ENCODE peak calls at places on chromosomes 4 and X, in ten cellular contexts. G is hepatocyte; J is fibroblast of the aortic adventitia; U is astrocyte of the hippocampus; P is activated naive CD4-positive, alpha-beta T cell treated with Interleukin-2 at 50 U/mL for 16 hours; L is H54; A is HFF-Myc; V is spleen; X is glutamatergic neuron; E is H9. D is an unnamed sample.

GRCh38 chr4:102116121-102116520 is 229.2 kb downstream of the SLC39A8 start:
- DNase-seq in G (no peak), J (no peak), U (no peak), P (no peak), L (no peak), A (no peak), V (no peak), X (no peak), E (no peak), D (no peak)

GRCh38 chr4:81351653-81352455 is 119.9 kb downstream of the RASGEF1B start:
- DNase-seq in G (peak), J (peak), U (peak), P (peak), L (peak), A (peak), V (peak), X (peak), E (peak), D (peak)

GRCh38 chrX:134443020-134443419 is 16.9 kb upstream of the HPRT1 start:
- DNase-seq in G (no peak), J (no peak), U (no peak), P (no peak), L (no peak), A (no peak), V (no peak), X (no peak), E (no peak), D (no peak)

GRCh38 chr4:110487873-110488272 is 11.9 kb downstream of the ENPEP start:
- DNase-seq in G (peak), J (peak), U (no peak), P (no peak), L (no peak), A (no peak), V (no peak), X (no peak), E (no peak), D (no peak)

GRCh38 chr4:165965503-165965902 is 92.5 kb downstream of the TLL1 start:
- DNase-seq in G (no peak), J (no peak), U (no peak), P (no peak), L (no peak), A (no peak), V (no peak), X (no peak), E (no peak), D (peak)

GRCh38 chr4:76373919-76374552 is 46.9 kb downstream of the CCDC158 start:
- DNase-seq in G (no peak), J (peak), U (peak), P (no peak), L (no peak), A (no peak), V (no peak), X (no peak), E (no peak), D (no peak)

GRCh38 chr4:79049840-79050520 is 110.7 kb upstream of the PAQR3 start:
- DNase-seq in G (no peak), J (no peak), U (no peak), P (no peak), L (peak), A (no peak), V (no peak), X (peak), E (no peak), D (no peak)

GRCh38 chr4:25131396-25131795 is 28.9 kb downstream of the SEPSECS start:
- DNase-seq in G (no peak), J (no peak), U (no peak), P (no peak), L (no peak), A (no peak), V (no peak), X (no peak), E (no peak), D (no peak)

GRCh38 chrX:1502853-1503252 is 34.1 kb downstream of the P2RY8 start:
- DNase-seq in G (no peak), J (no peak), U (no peak), P (no peak), L (no peak), A (no peak), V (peak), X (no peak), E (no peak), D (no peak)

GRCh38 chr4:3413675-3414420 is 27.9 kb upstream of the HGFAC start:
- DNase-seq in G (no peak), J (no peak), U (no peak), P (no peak), L (no peak), A (no peak), V (peak), X (peak), E (peak), D (no peak)

D was measured in T47D.